ENCODE peak calls at places on chromosome 22, in six cellular contexts. I, Q, B, T, D and Y are unnamed samples.
A peak's percentile ranks its signal among the peaks of the same experiment; 100 is the strongest.

GRCh38 chr22:32731372-32731771 is 70.1 kb upstream of the TIMP3 start:
- DNase-seq in I (peak; percentile 56), Q (no peak), B (no peak), T (no peak), D (no peak), Y (no peak)

GRCh38 chr22:47645450-47645914 is 883.0 kb downstream of the TBC1D22A start:
- DNase-seq in I (no peak), Q (no peak), B (no peak), T (no peak), D (no peak), Y (no peak)

GRCh38 chr22:17612057-17612456 is 16.5 kb downstream of the ATP6V1E1 start:
- DNase-seq in I (no peak), Q (no peak), B (no peak), T (no peak), D (no peak), Y (no peak)

GRCh38 chr22:29478326-29479276 is 1.4 kb upstream of the NEFH start:
- DNase-seq in I (no peak), Q (peak; percentile 50), B (peak; percentile 74), T (no peak), D (peak; percentile 14), Y (no peak)

GRCh38 chr22:38724176-38724575 is 18.4 kb downstream of the GTPBP1 start:
- DNase-seq in I (no peak), Q (no peak), B (no peak), T (no peak), D (no peak), Y (no peak)

GRCh38 chr22:47114813-47115517 is 352.5 kb downstream of the TBC1D22A start:
- DNase-seq in I (no peak), Q (no peak), B (no peak), T (no peak), D (no peak), Y (peak; percentile 13)

GRCh38 chr22:37472418-37473006 is 13.7 kb downstream of the MFNG start:
- DNase-seq in I (no peak), Q (peak; percentile 45), B (peak; percentile 71), T (no peak), D (no peak), Y (no peak)

GRCh38 chr22:44363980-44364749 is 51.4 kb upstream of the SHISAL1 start:
- DNase-seq in I (peak; percentile 40), Q (peak; percentile 52), B (no peak), T (no peak), D (no peak), Y (peak; percentile 43)

GRCh38 chr22:46679711-46680269 is 58.3 kb downstream of the CERK start:
- DNase-seq in I (no peak), Q (no peak), B (no peak), T (no peak), D (no peak), Y (no peak)

GRCh38 chr22:35838849-35839646 is 121.4 kb downstream of the APOL5 start:
- DNase-seq in I (peak; percentile 56), Q (peak; percentile 55), B (peak; percentile 56), T (no peak), D (peak; percentile 52), Y (peak; percentile 62)

GRCh38 chr22:47586038-47586437 is 823.6 kb downstream of the TBC1D22A start:
- DNase-seq in I (no peak), Q (no peak), B (no peak), T (no peak), D (no peak), Y (no peak)

GRCh38 chr22:44024288-44024908 is at the start of gene PARVB:
- DNase-seq in I (peak; percentile 26), Q (peak; percentile 61), B (peak; percentile 60), T (peak; percentile 65), D (no peak), Y (peak; percentile 48)

GRCh38 chr22:33073989-33074391 is 15.8 kb upstream of the SYN3 start:
- DNase-seq in I (no peak), Q (no peak), B (no peak), T (no peak), D (no peak), Y (no peak)

GRCh38 chr22:47561115-47561675 is 798.7 kb downstream of the TBC1D22A start:
- DNase-seq in I (no peak), Q (no peak), B (no peak), T (no peak), D (no peak), Y (no peak)

GRCh38 chr22:35154937-35155387 is 89.0 kb downstream of the ISX start:
- DNase-seq in I (peak; percentile 23), Q (peak; percentile 55), B (peak; percentile 68), T (peak; percentile 62), D (peak; percentile 56), Y (peak; percentile 19)

GRCh38 chr22:30575011-30575671 is 676 bp upstream of the GAL3ST1 start:
- DNase-seq in I (peak; percentile 62), Q (no peak), B (no peak), T (no peak), D (no peak), Y (peak; percentile 74)

GRCh38 chr22:38504731-38505594 is 1.1 kb downstream of the DDX17 start:
- DNase-seq in I (peak; percentile 41), Q (peak; percentile 75), B (peak; percentile 63), T (peak; percentile 62), D (peak; percentile 55), Y (no peak)

GRCh38 chr22:45064313-45065268 is 54.8 kb upstream of the PHF21B start:
- DNase-seq in I (no peak), Q (peak; percentile 61), B (no peak), T (no peak), D (no peak), Y (no peak)

GRCh38 chr22:29442976-29443375 is 4.6 kb downstream of the RFPL1 start:
- DNase-seq in I (no peak), Q (no peak), B (no peak), T (no peak), D (no peak), Y (no peak)

GRCh38 chr22:50525991-50526848 is 822 bp upstream of the SCO2 start:
- DNase-seq in I (peak; percentile 80), Q (peak; percentile 85), B (peak; percentile 93), T (peak; percentile 87), D (peak; percentile 73), Y (peak; percentile 74)

GRCh38 chr22:32721328-32722180 is 80.0 kb upstream of the TIMP3 start:
- DNase-seq in I (no peak), Q (no peak), B (no peak), T (no peak), D (no peak), Y (no peak)

GRCh38 chr22:47607486-47607885 is 845.0 kb downstream of the TBC1D22A start:
- DNase-seq in I (no peak), Q (no peak), B (no peak), T (no peak), D (no peak), Y (no peak)

GRCh38 chr22:26666035-26666338 is 8.6 kb downstream of the MIAT start:
- DNase-seq in I (no peak), Q (no peak), B (no peak), T (no peak), D (no peak), Y (no peak)

GRCh38 chr22:30598986-30599385 is 7.3 kb upstream of the PES1 start:
- DNase-seq in I (no peak), Q (no peak), B (no peak), T (no peak), D (no peak), Y (no peak)

GRCh38 chr22:36351921-36352774 is 35.6 kb downstream of the MYH9 start:
- DNase-seq in I (no peak), Q (peak; percentile 67), B (no peak), T (peak; percentile 92), D (no peak), Y (no peak)

DNA sequence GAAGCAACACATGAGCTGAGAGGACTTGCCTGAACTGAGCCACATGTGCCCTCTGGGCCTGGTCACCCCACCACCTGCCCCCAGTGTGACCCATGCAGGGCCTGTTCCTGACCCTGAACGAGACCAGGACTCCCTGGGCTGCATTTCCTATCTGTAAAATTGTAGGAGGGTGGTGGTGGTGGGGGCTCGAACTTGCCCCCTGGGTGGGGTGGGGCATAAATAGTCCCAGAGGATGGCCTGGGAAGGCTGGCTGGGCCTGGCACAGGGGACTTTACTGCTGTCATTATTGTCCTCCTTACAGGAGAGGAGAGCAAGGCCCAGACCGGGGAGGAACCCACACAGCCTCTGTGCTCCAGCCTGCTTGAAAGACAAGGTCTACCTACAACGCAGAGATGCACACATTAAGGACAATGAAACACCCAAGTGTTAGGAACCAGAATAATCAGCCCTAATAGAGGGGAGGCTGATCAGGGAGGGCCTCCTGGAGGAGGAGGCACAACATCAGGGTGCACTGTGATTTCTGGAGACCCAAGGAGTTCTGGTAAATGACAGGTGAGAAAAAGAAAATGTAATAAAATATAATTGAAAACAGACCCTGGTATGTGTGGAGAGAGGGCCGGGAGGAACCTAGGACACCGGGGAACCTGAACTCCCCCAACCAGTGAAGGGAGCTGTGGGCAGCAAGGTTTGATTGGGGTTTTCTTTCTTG is 2.8 kb upstream of the AIFM3 start:
- DNase-seq in I (no peak), Q (no peak), B (no peak), T (no peak), D (no peak), Y (no peak)
- H3K4me3 ChIP-seq in I (no peak overlapping the region), Q (no peak overlapping the region), B (no peak overlapping the region), T (no peak overlapping the region), D (no peak overlapping the region), Y (no peak overlapping the region)

DNA sequence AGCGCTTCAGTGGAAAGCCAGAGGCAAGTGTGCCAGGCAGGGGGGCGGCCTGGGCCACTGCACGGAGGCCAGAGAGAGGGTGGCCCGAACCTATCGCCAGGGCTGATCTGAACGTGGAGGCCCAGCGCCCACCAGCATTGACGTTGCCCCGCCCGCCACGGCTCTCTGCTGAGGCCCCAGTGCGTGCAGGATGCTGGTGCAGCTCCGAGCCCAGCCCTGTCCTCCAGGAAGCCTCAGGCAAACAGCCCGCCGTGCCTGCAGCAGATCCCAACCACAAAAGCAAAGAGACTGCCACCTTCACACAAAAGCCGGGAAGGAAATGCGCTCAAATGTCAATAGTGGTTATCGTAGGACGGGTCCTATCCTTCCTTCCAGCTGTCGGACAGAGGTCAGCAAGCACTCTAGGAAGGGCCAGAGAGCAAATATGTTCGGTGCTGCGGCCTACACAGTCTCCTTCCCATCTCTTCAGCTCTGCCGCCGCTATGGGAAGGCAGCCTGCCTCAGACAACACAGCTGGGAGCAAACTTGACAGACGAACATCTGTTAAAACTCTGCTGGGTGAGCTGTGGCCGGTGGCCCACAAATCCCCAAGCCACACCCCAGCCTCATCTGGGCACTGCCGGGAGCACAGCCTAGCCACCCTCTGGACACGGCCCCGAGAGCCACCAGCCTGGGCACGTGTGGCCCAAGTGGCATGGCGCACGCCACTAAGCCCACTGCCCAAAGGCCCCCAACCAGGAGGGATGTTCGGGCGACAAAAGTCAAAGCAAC is 146.2 kb downstream of the CRYBB2 start:
- DNase-seq in I (no peak), Q (no peak), B (no peak), T (no peak), D (peak; percentile 26), Y (no peak)
- H3K27ac ChIP-seq in I (no peak overlapping the region), Q (no peak overlapping the region), B (no peak overlapping the region), T (no peak overlapping the region), D (no peak overlapping the region), Y (no peak overlapping the region)

GRCh38 chr22:24954114-24954463 is 1.6 kb downstream of the KIAA1671 start:
- DNase-seq in I (no peak), Q (no peak), B (no peak), T (no peak), D (peak; percentile 22), Y (no peak)
- H3K4me3 ChIP-seq in I (no peak overlapping the region), Q (no peak overlapping the region), B (no peak overlapping the region), T (peak overlapping the region; percentile 70), D (peak overlapping the region; percentile 70), Y (peak overlapping the region; percentile 54)

DNA sequence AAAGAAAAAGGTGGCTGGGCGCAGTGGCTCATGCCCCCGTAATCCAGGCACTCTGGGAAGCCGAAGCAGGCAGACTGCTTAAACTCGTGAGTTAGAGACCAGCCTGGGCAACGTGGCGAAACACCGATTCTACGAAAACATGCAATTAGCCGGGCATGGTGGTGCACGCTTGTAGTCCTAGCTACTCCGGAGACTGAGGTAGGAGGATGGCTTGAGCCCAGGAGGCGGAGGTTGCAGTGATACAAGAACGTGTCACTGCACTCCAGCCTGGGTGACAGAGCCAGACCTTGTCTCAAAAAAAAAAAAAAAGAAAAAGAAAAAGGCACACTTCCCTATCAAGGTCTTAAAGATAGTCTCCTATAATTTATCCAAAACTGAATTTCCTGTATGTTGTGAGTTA is 39.4 kb downstream of the DGCR2 start:
- DNase-seq in I (no peak), Q (no peak), B (no peak), T (peak; percentile 36), D (no peak), Y (no peak)
- H3K27ac ChIP-seq in I (no peak overlapping the region), Q (no peak overlapping the region), B (no peak overlapping the region), T (no peak overlapping the region), D (no peak overlapping the region), Y (no peak overlapping the region)